ENCODE peak calls at places on chromosomes 12 and 14, in six cellular contexts. One of them, this sample, is unnamed.

GRCh38 chr12:48454675-48455074 is 17.7 kb upstream of the ANP32D start:
- DNase-seq in spleen: no peak
- DNase-seq in SK-N-SH: no peak
- DNase-seq in transverse colon: no peak
- DNase-seq in suprapubic skin: no peak
- DNase-seq in K562: no peak
- DNase-seq in this sample: no peak

GRCh38 chr12:29148065-29148957 is 767 bp upstream of the FAR2 start:
- DNase-seq in spleen: peak
- DNase-seq in SK-N-SH: peak
- DNase-seq in transverse colon: peak
- DNase-seq in suprapubic skin: peak
- DNase-seq in K562: peak
- DNase-seq in this sample: no peak

GRCh38 chr12:124511259-124511985 is 56.0 kb downstream of the NCOR2 start:
- DNase-seq in spleen: no peak
- DNase-seq in SK-N-SH: no peak
- DNase-seq in transverse colon: no peak
- DNase-seq in suprapubic skin: no peak
- DNase-seq in K562: no peak
- DNase-seq in this sample: no peak

GRCh38 chr12:63208956-63209355 is 58.0 kb upstream of the AVPR1A start:
- DNase-seq in spleen: no peak
- DNase-seq in SK-N-SH: no peak
- DNase-seq in transverse colon: no peak
- DNase-seq in suprapubic skin: no peak
- DNase-seq in K562: no peak
- DNase-seq in this sample: no peak

GRCh38 chr14:73743431-73743931 is 29.3 kb upstream of the PNMA1 start:
- DNase-seq in spleen: peak
- DNase-seq in SK-N-SH: no peak
- DNase-seq in transverse colon: peak
- DNase-seq in suprapubic skin: peak
- DNase-seq in K562: no peak
- DNase-seq in this sample: no peak

GRCh38 chr14:78921856-78922255 is 751.7 kb downstream of the NRXN3 start:
- DNase-seq in spleen: no peak
- DNase-seq in SK-N-SH: no peak
- DNase-seq in transverse colon: no peak
- DNase-seq in suprapubic skin: no peak
- DNase-seq in K562: no peak
- DNase-seq in this sample: no peak

GRCh38 chr12:114294303-114294685 is 111.7 kb downstream of the TBX5 start:
- DNase-seq in spleen: no peak
- DNase-seq in SK-N-SH: no peak
- DNase-seq in transverse colon: no peak
- DNase-seq in suprapubic skin: no peak
- DNase-seq in K562: no peak
- DNase-seq in this sample: no peak

GRCh38 chr14:73452341-73453191 is 5.8 kb downstream of the NUMB start:
- DNase-seq in spleen: no peak
- DNase-seq in SK-N-SH: no peak
- DNase-seq in transverse colon: no peak
- DNase-seq in suprapubic skin: no peak
- DNase-seq in K562: no peak
- DNase-seq in this sample: no peak

GRCh38 chr12:26062566-26062965 is 62.3 kb downstream of the BHLHE41 start:
- DNase-seq in spleen: no peak
- DNase-seq in SK-N-SH: no peak
- DNase-seq in transverse colon: no peak
- DNase-seq in suprapubic skin: no peak
- DNase-seq in K562: no peak
- DNase-seq in this sample: no peak

DNA sequence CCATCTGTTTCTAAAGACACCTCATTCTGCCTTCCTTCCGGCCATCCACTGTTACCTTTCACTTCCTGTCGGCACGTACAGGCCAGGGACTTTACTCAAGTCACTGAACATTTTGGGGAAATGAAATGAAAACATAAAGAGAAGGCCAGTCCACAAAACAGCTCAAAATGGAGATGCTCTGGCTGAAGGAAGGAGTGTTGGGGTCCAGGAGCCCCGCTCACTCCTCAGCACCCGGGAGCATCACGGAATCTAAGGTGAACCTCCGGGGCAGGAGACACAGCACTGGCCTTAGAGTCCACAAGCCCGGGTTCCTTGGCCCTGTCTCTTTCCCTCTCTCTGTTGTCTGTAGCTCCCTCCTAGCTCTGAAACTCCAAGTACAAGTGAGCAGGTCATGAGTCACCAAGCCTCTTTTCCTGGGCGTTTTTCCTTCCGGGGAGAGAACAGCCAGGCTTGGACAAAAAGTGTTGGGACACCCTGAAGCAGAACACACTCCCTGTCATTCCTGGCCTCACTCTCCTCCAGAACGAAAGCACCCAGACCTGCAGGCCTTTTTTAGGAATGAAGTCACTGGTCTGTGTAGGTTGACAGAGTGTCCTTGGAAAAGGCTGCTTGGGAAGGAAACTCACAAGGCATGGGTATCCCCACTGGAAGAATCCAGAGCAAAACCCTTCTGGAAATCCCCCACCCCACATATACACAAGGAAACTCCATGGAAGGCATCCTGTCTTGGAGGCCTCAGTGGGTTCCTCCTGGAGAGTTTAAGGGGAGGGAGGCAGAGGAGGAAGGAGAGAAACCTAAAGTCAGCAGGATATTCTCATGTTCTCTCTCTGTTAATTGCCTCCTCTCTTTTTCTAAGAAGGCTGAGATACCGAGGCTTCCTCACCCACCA is 245.3 kb downstream of the ZFP36L1 start:
- DNase-seq in spleen: no peak
- DNase-seq in SK-N-SH: no peak
- DNase-seq in transverse colon: peak
- DNase-seq in suprapubic skin: peak
- DNase-seq in K562: no peak
- DNase-seq in this sample: peak
- TF ChIP-seq POLR2AphosphoS5 in spleen: peak
- TF ChIP-seq POLR2AphosphoS5 in SK-N-SH: no peak
- TF ChIP-seq POLR2AphosphoS5 in transverse colon: peak
- TF ChIP-seq POLR2AphosphoS5 in suprapubic skin: no peak
- TF ChIP-seq POLR2AphosphoS5 in K562: no peak
- TF ChIP-seq POLR2AphosphoS5 in this sample: peak

GRCh38 chr14:90632451-90632850 is 183.8 kb downstream of the TTC7B start:
- DNase-seq in spleen: no peak
- DNase-seq in SK-N-SH: no peak
- DNase-seq in transverse colon: no peak
- DNase-seq in suprapubic skin: no peak
- DNase-seq in K562: no peak
- DNase-seq in this sample: no peak

GRCh38 chr14:90629471-90629870 is 186.8 kb downstream of the TTC7B start:
- DNase-seq in spleen: no peak
- DNase-seq in SK-N-SH: no peak
- DNase-seq in transverse colon: no peak
- DNase-seq in suprapubic skin: no peak
- DNase-seq in K562: no peak
- DNase-seq in this sample: peak

GRCh38 chr14:90632868-90633267 is 183.4 kb downstream of the TTC7B start:
- DNase-seq in spleen: no peak
- DNase-seq in SK-N-SH: no peak
- DNase-seq in transverse colon: no peak
- DNase-seq in suprapubic skin: no peak
- DNase-seq in K562: no peak
- DNase-seq in this sample: no peak

GRCh38 chr14:90628825-90629224 is 187.4 kb downstream of the TTC7B start:
- DNase-seq in spleen: no peak
- DNase-seq in SK-N-SH: no peak
- DNase-seq in transverse colon: no peak
- DNase-seq in suprapubic skin: no peak
- DNase-seq in K562: no peak
- DNase-seq in this sample: no peak

GRCh38 chr14:90630407-90630806 is 185.8 kb downstream of the TTC7B start:
- DNase-seq in spleen: no peak
- DNase-seq in SK-N-SH: no peak
- DNase-seq in transverse colon: no peak
- DNase-seq in suprapubic skin: no peak
- DNase-seq in K562: no peak
- DNase-seq in this sample: no peak
- TF ChIP-seq POLR2AphosphoS5 in spleen: peak
- TF ChIP-seq POLR2AphosphoS5 in SK-N-SH: no peak
- TF ChIP-seq POLR2AphosphoS5 in transverse colon: no peak
- TF ChIP-seq POLR2AphosphoS5 in suprapubic skin: no peak
- TF ChIP-seq POLR2AphosphoS5 in K562: no peak
- TF ChIP-seq POLR2AphosphoS5 in this sample: no peak

GRCh38 chr12:116380066-116380465 is 102.6 kb upstream of the MED13L start:
- DNase-seq in spleen: no peak
- DNase-seq in SK-N-SH: no peak
- DNase-seq in transverse colon: no peak
- DNase-seq in suprapubic skin: no peak
- DNase-seq in K562: peak
- DNase-seq in this sample: no peak

GRCh38 chr12:116384175-116384574 is 106.7 kb upstream of the MED13L start:
- DNase-seq in spleen: no peak
- DNase-seq in SK-N-SH: no peak
- DNase-seq in transverse colon: no peak
- DNase-seq in suprapubic skin: no peak
- DNase-seq in K562: no peak
- DNase-seq in this sample: no peak

GRCh38 chr12:116382456-116382902 is 105.0 kb upstream of the MED13L start:
- DNase-seq in spleen: no peak
- DNase-seq in SK-N-SH: no peak
- DNase-seq in transverse colon: no peak
- DNase-seq in suprapubic skin: no peak
- DNase-seq in K562: no peak
- DNase-seq in this sample: no peak

GRCh38 chr12:116381240-116381743 is 103.8 kb upstream of the MED13L start:
- DNase-seq in spleen: no peak
- DNase-seq in SK-N-SH: no peak
- DNase-seq in transverse colon: no peak
- DNase-seq in suprapubic skin: no peak
- DNase-seq in K562: no peak
- DNase-seq in this sample: no peak

GRCh38 chr12:116381744-116382455 is 104.4 kb upstream of the MED13L start:
- DNase-seq in spleen: no peak
- DNase-seq in SK-N-SH: no peak
- DNase-seq in transverse colon: no peak
- DNase-seq in suprapubic skin: no peak
- DNase-seq in K562: no peak
- DNase-seq in this sample: no peak
- TF ChIP-seq POLR2AphosphoS5 in spleen: no peak
- TF ChIP-seq POLR2AphosphoS5 in SK-N-SH: peak
- TF ChIP-seq POLR2AphosphoS5 in transverse colon: no peak
- TF ChIP-seq POLR2AphosphoS5 in suprapubic skin: no peak
- TF ChIP-seq POLR2AphosphoS5 in K562: no peak
- TF ChIP-seq POLR2AphosphoS5 in this sample: no peak

DNA sequence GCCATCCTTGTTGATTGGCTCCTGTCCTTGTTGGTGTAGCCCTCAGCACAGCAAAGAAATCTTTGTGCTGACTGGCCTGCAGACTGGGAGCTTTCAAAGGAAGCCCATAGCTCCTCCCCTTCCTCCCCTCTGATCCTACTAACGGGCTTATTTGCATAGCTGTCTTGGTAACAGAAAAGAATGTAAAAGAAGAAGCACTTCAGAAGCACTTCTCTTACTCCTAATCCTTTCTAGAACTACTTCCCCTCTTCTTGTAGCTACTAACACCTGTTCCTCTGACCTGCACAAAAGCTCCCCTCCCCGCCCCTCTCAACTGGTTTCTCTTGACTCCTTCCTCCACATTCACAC is 14.3 kb upstream of the RIC8B start:
- DNase-seq in spleen: no peak
- DNase-seq in SK-N-SH: no peak
- DNase-seq in transverse colon: peak
- DNase-seq in suprapubic skin: no peak
- DNase-seq in K562: no peak
- DNase-seq in this sample: no peak
- TF ChIP-seq POLR2AphosphoS5 in spleen: peak
- TF ChIP-seq POLR2AphosphoS5 in SK-N-SH: no peak
- TF ChIP-seq POLR2AphosphoS5 in transverse colon: peak
- TF ChIP-seq POLR2AphosphoS5 in suprapubic skin: no peak
- TF ChIP-seq POLR2AphosphoS5 in K562: no peak
- TF ChIP-seq POLR2AphosphoS5 in this sample: no peak

GRCh38 chr12:130498589-130499385 is 161.1 kb downstream of the PIWIL1 start:
- DNase-seq in spleen: no peak
- DNase-seq in SK-N-SH: no peak
- DNase-seq in transverse colon: no peak
- DNase-seq in suprapubic skin: no peak
- DNase-seq in K562: no peak
- DNase-seq in this sample: no peak
- TF ChIP-seq POLR2AphosphoS5 in spleen: no peak
- TF ChIP-seq POLR2AphosphoS5 in SK-N-SH: no peak
- TF ChIP-seq POLR2AphosphoS5 in transverse colon: no peak
- TF ChIP-seq POLR2AphosphoS5 in suprapubic skin: no peak
- TF ChIP-seq POLR2AphosphoS5 in K562: no peak
- TF ChIP-seq POLR2AphosphoS5 in this sample: no peak

GRCh38 chr14:75142494-75142893 is 15.6 kb upstream of the NEK9 start:
- DNase-seq in spleen: no peak
- DNase-seq in SK-N-SH: no peak
- DNase-seq in transverse colon: no peak
- DNase-seq in suprapubic skin: no peak
- DNase-seq in K562: no peak
- DNase-seq in this sample: no peak

GRCh38 chr14:75143761-75144527 is 17.1 kb upstream of the NEK9 start:
- DNase-seq in spleen: no peak
- DNase-seq in SK-N-SH: no peak
- DNase-seq in transverse colon: no peak
- DNase-seq in suprapubic skin: no peak
- DNase-seq in K562: no peak
- DNase-seq in this sample: no peak

GRCh38 chr14:75150150-75150549 is 23.3 kb upstream of the NEK9 start:
- DNase-seq in spleen: no peak
- DNase-seq in SK-N-SH: no peak
- DNase-seq in transverse colon: no peak
- DNase-seq in suprapubic skin: no peak
- DNase-seq in K562: no peak
- DNase-seq in this sample: no peak

GRCh38 chr14:75144944-75145343 is 18.1 kb upstream of the NEK9 start:
- DNase-seq in spleen: no peak
- DNase-seq in SK-N-SH: no peak
- DNase-seq in transverse colon: peak
- DNase-seq in suprapubic skin: no peak
- DNase-seq in K562: no peak
- DNase-seq in this sample: no peak

DNA sequence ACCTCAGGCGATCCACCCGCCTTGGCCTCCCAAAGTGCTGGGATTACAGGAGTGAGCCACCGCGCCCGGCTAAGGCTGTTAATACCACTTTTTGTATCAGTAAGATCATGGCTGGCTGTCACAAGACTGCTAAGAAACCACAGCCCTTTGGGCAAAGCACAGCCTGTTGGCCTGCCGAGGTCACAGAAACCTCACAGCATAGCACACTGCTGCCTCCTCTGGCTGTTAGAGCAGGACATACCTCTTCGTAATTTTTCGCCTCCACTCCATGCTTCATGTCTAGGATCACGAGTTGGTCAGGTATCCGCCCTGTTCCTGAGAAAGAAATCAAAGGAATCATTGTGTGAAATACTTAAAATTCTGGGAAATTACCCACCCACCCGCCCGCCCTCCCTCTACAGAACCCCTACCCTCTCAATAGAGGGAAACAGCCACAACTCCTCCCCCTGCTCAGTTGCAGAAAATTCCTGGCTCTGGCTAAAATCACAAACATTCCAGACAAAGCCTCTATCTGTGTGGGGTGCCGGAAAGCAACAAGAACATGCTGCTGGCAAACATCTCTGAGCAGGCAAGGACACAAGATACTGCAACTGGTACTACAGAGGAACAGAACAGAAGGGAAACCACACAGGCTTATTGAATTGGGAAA is 20.7 kb upstream of the NEK9 start:
- DNase-seq in spleen: peak
- DNase-seq in SK-N-SH: no peak
- DNase-seq in transverse colon: peak
- DNase-seq in suprapubic skin: peak
- DNase-seq in K562: no peak
- DNase-seq in this sample: peak
- TF ChIP-seq POLR2AphosphoS5 in spleen: peak
- TF ChIP-seq POLR2AphosphoS5 in SK-N-SH: no peak
- TF ChIP-seq POLR2AphosphoS5 in transverse colon: peak
- TF ChIP-seq POLR2AphosphoS5 in suprapubic skin: no peak
- TF ChIP-seq POLR2AphosphoS5 in K562: no peak
- TF ChIP-seq POLR2AphosphoS5 in this sample: peak

This sample was measured in prostate gland.